ENCODE peak calls at places on chromosomes 12 and 14, in five cellular contexts. D is HEK293T; E is naive thymus-derived CD4-positive, alpha-beta T cell; U is Caki2; Z is T-cell. P is an unnamed sample.

GRCh38 chr12:58916891-58917570 is 3.3 kb downstream of the LRIG3 start:
- DNase-seq in D (no peak), E (no peak), U (no peak), Z (no peak), P (no peak)

GRCh38 chr14:69298131-69299071 is 38.4 kb downstream of the GALNT16 start:
- DNase-seq in D (peak; percentile 4), E (no peak), U (no peak), Z (no peak), P (no peak)

GRCh38 chr12:13192719-13193118 is 3.8 kb upstream of the EMP1 start:
- DNase-seq in D (no peak), E (no peak), U (no peak), Z (no peak), P (no peak)

GRCh38 chr14:104095426-104096310 is 10.2 kb downstream of the ASPG start:
- DNase-seq in D (no peak), E (no peak), U (no peak), Z (no peak), P (no peak)

GRCh38 chr14:95953111-95953724 is 76.6 kb downstream of the TUNAR start:
- DNase-seq in D (no peak), E (no peak), U (peak; percentile 35), Z (no peak), P (no peak)

GRCh38 chr12:86006727-86007126 is 132.6 kb downstream of the NTS start:
- DNase-seq in D (no peak), E (no peak), U (no peak), Z (no peak), P (no peak)

GRCh38 chr12:47946413-47947107 is 16.8 kb upstream of the TMEM106C start:
- DNase-seq in D (no peak), E (no peak), U (no peak), Z (no peak), P (no peak)

GRCh38 chr14:72745991-72746980 is 147.6 kb downstream of the DPF3 start:
- DNase-seq in D (no peak), E (no peak), U (no peak), Z (no peak), P (no peak)

GRCh38 chr12:27332407-27333310 is at the start of gene BMAL2:
- DNase-seq in D (peak; percentile 84), E (peak; percentile 12), U (peak; percentile 64), Z (peak; percentile 26), P (peak; percentile 14)

GRCh38 chr14:102908766-102909455 is 13.6 kb upstream of the AMN start:
- DNase-seq in D (no peak), E (no peak), U (no peak), Z (no peak), P (no peak)

GRCh38 chr12:93982847-93983315 is 165.5 kb upstream of the PLXNC1 start:
- DNase-seq in D (no peak), E (peak; percentile 30), U (no peak), Z (no peak), P (no peak)

GRCh38 chr12:77204055-77204454 is 138.7 kb upstream of the E2F7 start:
- DNase-seq in D (peak; percentile 9), E (no peak), U (no peak), Z (no peak), P (no peak)

GRCh38 chr14:72243894-72244293 is 311.7 kb downstream of the RGS6 start:
- DNase-seq in D (no peak), E (no peak), U (no peak), Z (no peak), P (no peak)

GRCh38 chr14:55356913-55357312 is 54.7 kb downstream of the ATG14 start:
- DNase-seq in D (no peak), E (no peak), U (no peak), Z (no peak), P (no peak)

GRCh38 chr12:2555487-2556082 is 239.2 kb upstream of the FKBP4 start:
- DNase-seq in D (no peak), E (no peak), U (no peak), Z (no peak), P (no peak)

GRCh38 chr14:68807148-68807600 is 14.3 kb upstream of the ZFP36L1 start:
- DNase-seq in D (peak; percentile 4), E (no peak), U (no peak), Z (no peak), P (no peak)

GRCh38 chr14:90056821-90057220 is 5.0 kb upstream of the KCNK13 start:
- DNase-seq in D (no peak), E (no peak), U (no peak), Z (no peak), P (no peak)

GRCh38 chr14:97625512-97625911 is 828.3 kb downstream of the VRK1 start:
- DNase-seq in D (no peak), E (no peak), U (no peak), Z (no peak), P (no peak)

GRCh38 chr12:94571556-94571955 is 78.8 kb downstream of the TMCC3 start:
- DNase-seq in D (no peak), E (no peak), U (peak; percentile 79), Z (no peak), P (no peak)